ENCODE peak calls at places on chromosomes 3 and 15, in eight cellular contexts. One of them, this sample, is unnamed.

GRCh38 chr15:43879386-43880355 is 52.9 kb downstream of the WDR76 start:
- DNase-seq in mesendoderm: no peak
- DNase-seq in neural progenitor cell: no peak
- DNase-seq in glomerular endothelial cell: no peak
- DNase-seq in activated CD8-positive, alpha-beta memory T cell treated with anti-CD3 and anti-CD28 coated beads, Interleukin-2, amount 50 U/mL, for 4 hours: no peak
- DNase-seq in AG04450: no peak
- DNase-seq in RWPE1: no peak
- DNase-seq in lung microvascular endothelial cell: no peak
- DNase-seq in this sample: no peak

GRCh38 chr15:91224750-91225380 is 124.8 kb downstream of the SV2B start:
- DNase-seq in mesendoderm: peak
- DNase-seq in neural progenitor cell: peak
- DNase-seq in glomerular endothelial cell: peak
- DNase-seq in activated CD8-positive, alpha-beta memory T cell treated with anti-CD3 and anti-CD28 coated beads, Interleukin-2, amount 50 U/mL, for 4 hours: no peak
- DNase-seq in AG04450: no peak
- DNase-seq in RWPE1: peak
- DNase-seq in lung microvascular endothelial cell: peak
- DNase-seq in this sample: peak

GRCh38 chr3:18237251-18238005 is 187.7 kb downstream of the SATB1 start:
- DNase-seq in mesendoderm: peak
- DNase-seq in neural progenitor cell: no peak
- DNase-seq in glomerular endothelial cell: no peak
- DNase-seq in activated CD8-positive, alpha-beta memory T cell treated with anti-CD3 and anti-CD28 coated beads, Interleukin-2, amount 50 U/mL, for 4 hours: no peak
- DNase-seq in AG04450: no peak
- DNase-seq in RWPE1: peak
- DNase-seq in lung microvascular endothelial cell: no peak
- DNase-seq in this sample: peak

GRCh38 chr3:194082596-194083220 is 53.2 kb upstream of the HES1 start:
- DNase-seq in mesendoderm: no peak
- DNase-seq in neural progenitor cell: no peak
- DNase-seq in glomerular endothelial cell: no peak
- DNase-seq in activated CD8-positive, alpha-beta memory T cell treated with anti-CD3 and anti-CD28 coated beads, Interleukin-2, amount 50 U/mL, for 4 hours: no peak
- DNase-seq in AG04450: no peak
- DNase-seq in RWPE1: no peak
- DNase-seq in lung microvascular endothelial cell: peak
- DNase-seq in this sample: no peak

GRCh38 chr3:52845691-52846426 is 11.0 kb upstream of the MUSTN1 start:
- DNase-seq in mesendoderm: no peak
- DNase-seq in neural progenitor cell: peak
- DNase-seq in glomerular endothelial cell: no peak
- DNase-seq in activated CD8-positive, alpha-beta memory T cell treated with anti-CD3 and anti-CD28 coated beads, Interleukin-2, amount 50 U/mL, for 4 hours: peak
- DNase-seq in AG04450: no peak
- DNase-seq in RWPE1: no peak
- DNase-seq in lung microvascular endothelial cell: no peak
- DNase-seq in this sample: no peak

GRCh38 chr3:38139191-38139590 is 730 bp downstream of the MYD88 start:
- DNase-seq in mesendoderm: no peak
- DNase-seq in neural progenitor cell: no peak
- DNase-seq in glomerular endothelial cell: no peak
- DNase-seq in activated CD8-positive, alpha-beta memory T cell treated with anti-CD3 and anti-CD28 coated beads, Interleukin-2, amount 50 U/mL, for 4 hours: no peak
- DNase-seq in AG04450: no peak
- DNase-seq in RWPE1: no peak
- DNase-seq in lung microvascular endothelial cell: no peak
- DNase-seq in this sample: peak

GRCh38 chr3:140859592-140860336 is 81.9 kb upstream of the SLC25A36 start:
- DNase-seq in mesendoderm: no peak
- DNase-seq in neural progenitor cell: peak
- DNase-seq in glomerular endothelial cell: no peak
- DNase-seq in activated CD8-positive, alpha-beta memory T cell treated with anti-CD3 and anti-CD28 coated beads, Interleukin-2, amount 50 U/mL, for 4 hours: no peak
- DNase-seq in AG04450: no peak
- DNase-seq in RWPE1: no peak
- DNase-seq in lung microvascular endothelial cell: no peak
- DNase-seq in this sample: peak

GRCh38 chr15:31400222-31400927 is 73.7 kb downstream of the KLF13 start:
- DNase-seq in mesendoderm: no peak
- DNase-seq in neural progenitor cell: no peak
- DNase-seq in glomerular endothelial cell: no peak
- DNase-seq in activated CD8-positive, alpha-beta memory T cell treated with anti-CD3 and anti-CD28 coated beads, Interleukin-2, amount 50 U/mL, for 4 hours: no peak
- DNase-seq in AG04450: no peak
- DNase-seq in RWPE1: no peak
- DNase-seq in lung microvascular endothelial cell: no peak
- DNase-seq in this sample: no peak

GRCh38 chr3:132461544-132461943 is 44.2 kb downstream of the DNAJC13 start:
- DNase-seq in mesendoderm: no peak
- DNase-seq in neural progenitor cell: no peak
- DNase-seq in glomerular endothelial cell: no peak
- DNase-seq in activated CD8-positive, alpha-beta memory T cell treated with anti-CD3 and anti-CD28 coated beads, Interleukin-2, amount 50 U/mL, for 4 hours: no peak
- DNase-seq in AG04450: no peak
- DNase-seq in RWPE1: no peak
- DNase-seq in lung microvascular endothelial cell: no peak
- DNase-seq in this sample: no peak

GRCh38 chr3:113847664-113848461 is 9.3 kb downstream of the GRAMD1C start:
- DNase-seq in mesendoderm: no peak
- DNase-seq in neural progenitor cell: no peak
- DNase-seq in glomerular endothelial cell: no peak
- DNase-seq in activated CD8-positive, alpha-beta memory T cell treated with anti-CD3 and anti-CD28 coated beads, Interleukin-2, amount 50 U/mL, for 4 hours: no peak
- DNase-seq in AG04450: no peak
- DNase-seq in RWPE1: peak
- DNase-seq in lung microvascular endothelial cell: no peak
- DNase-seq in this sample: peak

GRCh38 chr15:45572627-45573026 is 14.6 kb upstream of the BLOC1S6 start:
- DNase-seq in mesendoderm: no peak
- DNase-seq in neural progenitor cell: no peak
- DNase-seq in glomerular endothelial cell: no peak
- DNase-seq in activated CD8-positive, alpha-beta memory T cell treated with anti-CD3 and anti-CD28 coated beads, Interleukin-2, amount 50 U/mL, for 4 hours: no peak
- DNase-seq in AG04450: no peak
- DNase-seq in RWPE1: no peak
- DNase-seq in lung microvascular endothelial cell: no peak
- DNase-seq in this sample: no peak

GRCh38 chr3:136919799-136920580 is 37.8 kb upstream of the IL20RB start:
- DNase-seq in mesendoderm: peak
- DNase-seq in neural progenitor cell: no peak
- DNase-seq in glomerular endothelial cell: peak
- DNase-seq in activated CD8-positive, alpha-beta memory T cell treated with anti-CD3 and anti-CD28 coated beads, Interleukin-2, amount 50 U/mL, for 4 hours: no peak
- DNase-seq in AG04450: no peak
- DNase-seq in RWPE1: no peak
- DNase-seq in lung microvascular endothelial cell: peak
- DNase-seq in this sample: no peak

This sample was measured in epithelial cell of esophagus.